ENCODE peak calls at places on chromosomes 13 and 19, in eight cellular contexts. G is endothelial cell, I is endodermal cell, L is cardiac fibroblast, Z is endothelial cell of umbilical vein, B is BE2C, E is heart right ventricle, O is epithelial cell of esophagus. A is an unnamed sample.
A peak's percentile ranks its signal among the peaks of the same experiment; 100 is the strongest.

GRCh38 chr19:5973376-5973775 is 4.6 kb downstream of the RANBP3 start:
- DNase-seq in I (no peak), O (no peak), G (no peak), L (no peak), E (no peak), Z (no peak), B (no peak), A (no peak)

GRCh38 chr19:10602330-10603083 is 15.4 kb upstream of the AP1M2 start:
- DNase-seq in O (peak; percentile 77), B (peak; percentile 90), E (peak; percentile 91), Z (peak; percentile 83), L (peak; percentile 79), G (peak; percentile 91), I (peak; percentile 93), A (no peak)

GRCh38 chr13:28753208-28753892 is 34.6 kb upstream of the SLC46A3 start:
- DNase-seq in L (peak; percentile 93), Z (peak; percentile 81), O (peak; percentile 93), B (peak; percentile 45), G (no peak), I (peak; percentile 80), E (peak; percentile 21), A (peak; percentile 79)

GRCh38 chr13:108728370-108728769 is 99.0 kb downstream of the MYO16 start:
- DNase-seq in I (peak; percentile 90), B (peak; percentile 14), Z (no peak), E (no peak), G (peak; percentile 9), O (no peak), L (no peak), A (no peak)

GRCh38 chr19:16216744-16217670 is 19.3 kb downstream of the AP1M1 start:
- DNase-seq in E (no peak), G (no peak), B (no peak), O (no peak), I (peak; percentile 48), L (no peak), Z (no peak), A (no peak)

GRCh38 chr19:2503521-2504109 is 27.7 kb downstream of the GADD45B start:
- DNase-seq in E (no peak), Z (no peak), L (peak; percentile 61), B (no peak), O (peak; percentile 74), I (peak; percentile 79), G (no peak), A (no peak)

GRCh38 chr13:44404261-44405139 is 30.9 kb downstream of the SERP2 start:
- DNase-seq in G (no peak), O (no peak), Z (no peak), B (no peak), E (no peak), I (peak; percentile 75), L (no peak), A (no peak)

GRCh38 chr13:37457594-37457993 is 141.0 kb downstream of the POSTN start:
- DNase-seq in G (no peak), L (peak; percentile 36), O (peak; percentile 14), E (no peak), Z (no peak), B (no peak), I (no peak), A (no peak)

GRCh38 chr13:110640591-110641029 is 25.3 kb downstream of the NAXD start:
- DNase-seq in B (peak; percentile 55), L (peak; percentile 40), I (peak; percentile 48), E (peak; percentile 60), G (no peak), O (no peak), Z (peak; percentile 16), A (no peak)

GRCh38 chr19:16351133-16351809 is 26.6 kb downstream of the KLF2 start:
- DNase-seq in I (no peak), Z (peak; percentile 77), L (peak; percentile 22), B (no peak), O (no peak), G (no peak), E (no peak), A (no peak)

GRCh38 chr19:2549701-2550191 is 73.8 kb downstream of the GADD45B start:
- DNase-seq in B (no peak), E (peak; percentile 73), G (no peak), I (no peak), Z (no peak), O (no peak), L (peak; percentile 97), A (peak; percentile 62)

GRCh38 chr13:48125794-48126228 is 30.9 kb upstream of the MED4 start:
- DNase-seq in G (no peak), Z (peak; percentile 92), I (no peak), O (no peak), B (no peak), E (no peak), L (peak; percentile 91), A (peak; percentile 12)

GRCh38 chr19:4742717-4743646 is 19.3 kb upstream of the DPP9 start:
- DNase-seq in G (no peak), B (peak; percentile 62), E (no peak), O (no peak), Z (no peak), I (peak; percentile 81), L (no peak), A (no peak)

GRCh38 chr19:339262-339887 is 5.2 kb downstream of the MIER2 start:
- DNase-seq in L (no peak), O (no peak), I (no peak), E (no peak), G (no peak), Z (no peak), B (no peak), A (no peak)

DNA sequence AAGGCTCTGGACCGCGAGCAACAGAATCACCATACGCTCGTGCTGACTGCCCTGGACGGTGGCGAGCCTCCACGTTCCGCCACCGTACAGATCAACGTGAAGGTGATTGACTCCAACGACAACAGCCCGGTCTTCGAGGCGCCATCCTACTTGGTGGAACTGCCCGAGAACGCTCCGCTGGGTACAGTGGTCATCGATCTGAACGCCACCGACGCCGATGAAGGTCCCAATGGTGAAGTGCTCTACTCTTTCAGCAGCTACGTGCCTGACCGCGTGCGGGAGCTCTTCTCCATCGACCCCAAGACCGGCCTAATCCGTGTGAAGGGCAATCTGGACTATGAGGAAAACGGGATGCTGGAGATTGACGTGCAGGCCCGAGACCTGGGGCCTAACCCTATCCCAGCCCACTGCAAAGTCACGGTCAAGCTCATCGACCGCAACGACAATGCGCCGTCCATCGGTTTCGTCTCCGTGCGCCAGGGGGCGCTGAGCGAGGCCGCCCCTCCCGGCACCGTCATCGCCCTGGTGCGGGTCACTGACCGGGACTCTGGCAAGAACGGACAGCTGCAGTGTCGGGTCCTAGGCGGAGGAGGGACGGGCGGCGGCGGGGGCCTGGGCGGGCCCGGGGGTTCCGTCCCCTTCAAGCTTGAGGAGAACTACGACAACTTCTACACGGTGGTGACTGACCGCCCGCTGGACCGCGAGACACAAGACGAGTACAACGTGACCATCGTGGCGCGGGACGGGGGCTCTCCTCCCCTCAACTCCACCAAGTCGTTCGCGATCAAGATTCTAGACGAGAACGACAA is 1.8 kb downstream of the PCDH17 start:
- DNase-seq in Z (peak; percentile 51), O (no peak), I (peak; percentile 95), L (no peak), G (peak; percentile 80), E (peak; percentile 83), B (no peak), A (no peak)
- TF ChIP-seq CTCF in Z (peak; percentile 82), O (no peak), I (peak; percentile 90), L (peak; percentile 41), G (peak; percentile 83), E (peak; percentile 67), B (no peak), A (no peak)

DNA sequence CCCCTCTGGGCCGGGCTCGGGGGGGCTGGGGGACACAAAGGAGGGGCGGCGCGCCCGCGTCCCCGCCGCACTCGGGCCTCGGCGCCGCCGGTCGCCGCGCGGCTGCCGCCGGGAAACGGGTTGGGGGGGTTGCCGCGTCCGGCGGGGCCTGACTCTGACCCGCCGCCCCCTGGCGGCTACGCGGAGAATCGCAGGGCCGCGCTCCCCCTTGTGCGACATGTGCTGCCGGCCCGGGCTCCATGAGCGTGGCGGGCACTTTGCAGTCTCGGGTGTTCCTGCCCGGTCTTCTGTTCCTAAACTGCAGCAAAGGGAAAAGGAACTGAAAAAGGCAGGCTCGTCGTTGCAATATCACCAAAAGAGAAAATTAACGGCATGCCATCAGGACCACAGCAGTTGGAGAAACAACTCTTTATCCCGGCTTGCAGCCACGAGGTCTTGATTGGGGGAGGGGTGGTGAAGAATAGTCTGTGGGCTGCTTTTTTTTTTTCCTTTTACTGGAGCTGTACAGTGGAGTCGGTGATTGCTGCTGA is 1.5 kb downstream of the MIR17HG start:
- DNase-seq in O (peak; percentile 89), G (peak; percentile 97), I (peak; percentile 94), B (peak; percentile 94), L (peak; percentile 90), Z (peak; percentile 89), E (peak; percentile 95), A (peak; percentile 60)
- TF ChIP-seq CTCF in O (peak; percentile 70), G (peak; percentile 98), I (peak; percentile 92), B (peak; percentile 69), L (peak; percentile 82), Z (peak; percentile 89), E (peak; percentile 93), A (peak; percentile 81)

GRCh38 chr13:98109226-98109625 is 33.7 kb upstream of the FARP1 start:
- DNase-seq in E (no peak), Z (no peak), L (no peak), I (no peak), B (no peak), O (no peak), G (no peak), A (no peak)

GRCh38 chr13:98105929-98106336 is 37.0 kb upstream of the FARP1 start:
- DNase-seq in E (peak; percentile 22), Z (peak; percentile 16), G (no peak), O (no peak), B (peak; percentile 41), L (peak; percentile 69), I (no peak), A (no peak)

GRCh38 chr13:98111168-98112098 is 31.5 kb upstream of the FARP1 start:
- DNase-seq in I (no peak), O (no peak), L (no peak), Z (no peak), B (no peak), G (no peak), E (no peak), A (no peak)

GRCh38 chr13:98110749-98111148 is 32.1 kb upstream of the FARP1 start:
- DNase-seq in I (no peak), L (no peak), O (no peak), G (no peak), Z (no peak), B (no peak), E (no peak), A (no peak)

GRCh38 chr13:98108330-98108729 is 34.6 kb upstream of the FARP1 start:
- DNase-seq in G (no peak), E (no peak), L (peak; percentile 35), B (no peak), I (no peak), Z (no peak), O (no peak), A (no peak)
- TF ChIP-seq CTCF in G (no peak), E (no peak), L (no peak), B (no peak), I (no peak), Z (no peak), O (no peak), A (no peak)

DNA sequence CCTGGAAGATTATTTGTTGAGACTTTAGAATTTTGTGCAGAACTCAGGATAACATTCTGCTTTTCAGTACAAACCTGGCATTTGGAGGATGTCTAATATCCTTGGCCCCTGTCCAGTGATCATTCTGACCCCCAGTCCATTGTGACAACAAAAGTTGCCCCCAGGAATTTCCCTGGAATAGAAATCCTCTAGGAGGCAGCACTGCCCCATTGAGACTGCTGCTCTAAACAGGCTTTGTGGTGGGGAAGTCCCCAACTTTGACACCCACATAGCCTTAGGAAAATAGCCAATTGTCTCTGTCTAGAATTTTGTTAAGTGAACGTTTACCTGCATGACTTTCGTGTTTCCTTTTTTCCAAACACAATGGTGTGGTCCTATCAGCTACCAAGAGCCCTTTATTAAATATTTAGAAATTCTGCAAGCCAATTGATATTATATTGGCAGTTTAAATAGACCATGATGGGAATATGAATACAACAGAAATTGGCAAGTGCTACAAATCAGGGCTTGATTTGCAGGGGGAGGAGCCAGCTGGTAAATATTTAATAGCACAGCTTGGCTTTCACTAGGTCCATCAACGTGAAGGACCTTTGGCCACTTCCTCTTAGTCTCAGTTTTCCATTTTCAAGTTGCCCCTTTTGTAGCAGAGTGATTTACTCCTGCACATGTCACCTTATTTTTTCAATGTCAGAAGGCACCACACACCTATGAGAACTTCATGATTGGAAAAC is 451.7 kb downstream of the EFNB2 start:
- DNase-seq in O (peak; percentile 79), Z (peak; percentile 86), L (peak; percentile 59), G (peak; percentile 31), E (no peak), B (peak; percentile 40), I (peak; percentile 75), A (no peak)
- TF ChIP-seq CTCF in O (peak; percentile 79), Z (peak; percentile 77), L (peak; percentile 82), G (peak; percentile 33), E (peak; percentile 58), B (peak; percentile 81), I (peak; percentile 85), A (peak; percentile 70)